ENCODE peak calls at places on chromosomes 4 and X, in six cellular contexts. P is endodermal cell, G is left ventricle myocardium inferior, A is sigmoid colon, K is suprapubic skin, L is pancreas. F is an unnamed sample.

GRCh38 chrX:21167028-21167427 is 207.2 kb upstream of the CNKSR2 start:
- DNase-seq in G (no peak), P (no peak), A (no peak), K (no peak), L (no peak), F (no peak)

GRCh38 chr4:25913851-25914669 is at the start of gene SMIM20:
- DNase-seq in K (peak; percentile 94), L (peak; percentile 97), G (peak; percentile 90), A (peak; percentile 96), P (peak; percentile 98), F (peak; percentile 94)

GRCh38 chrX:109357714-109358113 is 124.2 kb downstream of the GUCY2F start:
- DNase-seq in P (no peak), K (no peak), A (no peak), L (no peak), G (no peak), F (no peak)

GRCh38 chr4:108965031-108965430 is 202.2 kb upstream of the ETNPPL start:
- DNase-seq in P (no peak), A (no peak), G (no peak), K (no peak), L (no peak), F (no peak)

GRCh38 chr4:112411781-112412281 is 104.1 kb downstream of the NEUROG2 start:
- DNase-seq in G (no peak), A (no peak), K (no peak), P (peak; percentile 70), L (no peak), F (peak; percentile 7)

GRCh38 chr4:61401771-61402170 is 201.6 kb downstream of the ADGRL3 start:
- DNase-seq in A (no peak), L (no peak), K (no peak), G (no peak), P (no peak), F (no peak)

GRCh38 chrX:74536142-74537010 is 78.0 kb downstream of the RLIM start:
- DNase-seq in K (peak; percentile 90), G (peak; percentile 85), L (peak; percentile 78), A (peak; percentile 96), P (peak; percentile 82), F (peak; percentile 92)

GRCh38 chr4:612749-613125 is 12.6 kb upstream of the PDE6B start:
- DNase-seq in L (no peak), A (no peak), K (no peak), G (peak; percentile 9), P (peak; percentile 26), F (peak; percentile 7)

GRCh38 chr4:73609688-73610087 is 10.5 kb downstream of the RASSF6 start:
- DNase-seq in P (no peak), K (no peak), G (no peak), A (no peak), L (no peak), F (no peak)

GRCh38 chr4:73612032-73612431 is 8.2 kb downstream of the RASSF6 start:
- DNase-seq in A (no peak), L (no peak), G (no peak), K (no peak), P (no peak), F (no peak)

GRCh38 chr4:73615613-73616012 is 4.6 kb downstream of the RASSF6 start:
- DNase-seq in A (no peak), K (no peak), L (no peak), G (no peak), P (peak; percentile 89), F (no peak)

GRCh38 chr4:73614468-73614867 is 5.8 kb downstream of the RASSF6 start:
- DNase-seq in A (no peak), L (no peak), P (no peak), K (no peak), G (no peak), F (no peak)

DNA sequence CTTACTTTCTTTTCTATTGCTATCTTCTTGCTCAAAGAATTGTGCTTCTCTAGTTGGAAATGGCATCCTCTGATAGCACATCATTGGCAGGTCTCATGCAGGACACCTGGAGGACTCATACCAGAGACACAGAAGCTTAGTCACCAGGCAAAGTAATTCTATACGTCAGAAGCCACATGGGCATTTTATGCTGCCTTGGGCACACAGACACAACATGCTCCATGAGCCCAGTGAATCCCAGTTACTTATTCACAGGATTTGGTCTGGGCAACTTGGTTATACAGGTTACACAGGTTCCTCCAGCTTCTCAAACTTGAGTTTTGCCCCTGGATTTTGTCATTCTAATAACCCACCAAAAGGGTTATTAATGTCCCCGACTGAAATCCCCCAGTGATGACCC is 7.1 kb downstream of the RASSF6 start:
- DNase-seq in G (no peak), L (no peak), K (no peak), P (no peak), A (no peak), F (no peak)
- H3K4me1 ChIP-seq in G (no peaks in the 10 kb centered on the region), L (peaks cover 45% of the 10 kb centered on the region), K (peaks cover 11% of the 10 kb centered on the region), P (peaks cover 4% of the 10 kb centered on the region), A (no peaks in the 10 kb centered on the region), F (no peaks in the 10 kb centered on the region)

GRCh38 chr4:76216521-76216920 is 2.9 kb upstream of the SCARB2 start:
- DNase-seq in A (no peak), L (no peak), P (no peak), G (no peak), K (no peak), F (no peak)
- H3K4me1 ChIP-seq in A (no peaks in the 10 kb centered on the region), L (peaks cover 46% of the 10 kb centered on the region), P (peaks cover 3% of the 10 kb centered on the region), G (peaks cover 53% of the 10 kb centered on the region), K (peaks cover 58% of the 10 kb centered on the region), F (peaks cover 13% of the 10 kb centered on the region)

DNA sequence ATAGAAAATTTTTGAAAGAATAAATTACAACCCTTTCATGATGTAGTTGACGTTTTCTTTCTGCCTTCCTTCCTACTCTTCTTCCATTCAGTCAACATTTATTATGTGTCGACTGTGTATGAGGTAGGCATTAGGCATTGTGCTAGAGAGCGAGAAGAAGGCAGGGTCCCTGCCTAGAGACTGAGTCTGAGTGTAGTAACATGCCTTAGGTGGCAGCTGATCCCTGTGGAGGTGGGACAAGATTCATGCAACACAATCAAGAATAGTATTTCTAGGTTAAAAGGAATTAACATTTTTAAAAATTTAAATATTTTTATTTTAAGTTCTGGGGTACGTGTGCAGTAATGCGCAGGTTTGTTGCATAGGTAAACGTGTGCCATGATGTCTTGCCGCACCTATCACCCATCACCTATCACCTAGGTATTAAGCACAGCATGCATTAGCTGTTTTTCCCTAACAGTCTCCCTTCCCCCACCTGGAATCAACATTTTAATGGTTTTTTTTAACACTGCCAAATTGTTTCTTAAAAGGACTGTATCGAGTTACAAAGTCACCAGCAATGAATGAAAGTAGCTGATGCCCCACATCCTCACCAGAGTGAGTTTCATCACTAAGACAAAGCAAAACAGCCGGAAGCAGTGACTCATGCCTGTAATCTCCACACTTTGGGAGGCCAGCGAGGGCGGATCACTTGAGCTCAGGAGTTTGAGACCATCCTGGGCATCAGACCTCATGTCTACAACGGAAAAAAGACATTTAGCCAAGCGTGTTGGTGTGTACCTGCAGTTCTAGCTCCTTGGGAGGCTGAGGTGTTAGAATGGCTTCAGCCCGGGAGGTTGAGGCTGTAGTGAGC is 84.0 kb downstream of the WWC2 start:
- DNase-seq in K (no peak), A (no peak), P (peak; percentile 96), L (no peak), G (no peak), F (peak; percentile 18)
- H3K4me1 ChIP-seq in K (no peaks in the 10 kb centered on the region), A (no peaks in the 10 kb centered on the region), P (peaks cover 23% of the 10 kb centered on the region), L (no peaks in the 10 kb centered on the region), G (peaks cover 36% of the 10 kb centered on the region), F (peaks cover 3% of the 10 kb centered on the region)

GRCh38 chr4:47494124-47494430 is 9.0 kb downstream of the ATP10D start:
- DNase-seq in P (no peak), G (no peak), L (no peak), A (no peak), K (no peak), F (no peak)
- H3K4me1 ChIP-seq in P (no peaks in the 10 kb centered on the region), G (peaks cover 55% of the 10 kb centered on the region), L (no peaks in the 10 kb centered on the region), A (no peaks in the 10 kb centered on the region), K (peaks cover 13% of the 10 kb centered on the region), F (peaks cover 7% of the 10 kb centered on the region)

DNA sequence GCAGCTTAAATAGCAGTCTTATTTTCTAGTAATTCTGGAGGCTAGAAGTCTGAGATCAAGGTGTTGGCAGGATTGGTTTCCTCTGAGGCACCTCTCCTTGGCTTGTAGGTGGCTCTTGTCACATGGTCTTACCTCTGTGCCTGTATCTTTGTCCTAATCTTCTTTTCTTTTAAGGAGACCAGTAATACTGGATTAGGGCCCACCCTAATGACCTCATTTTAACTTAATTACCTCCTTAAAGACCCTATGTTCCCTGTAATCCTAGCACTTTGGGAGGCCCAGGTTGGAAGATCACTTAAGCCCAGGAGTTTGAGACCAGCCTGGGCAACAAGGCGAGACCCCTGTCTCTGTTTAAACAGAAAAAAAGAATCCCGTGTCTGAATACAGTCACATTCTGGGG is 38.9 kb downstream of the ARHGAP10 start:
- DNase-seq in K (no peak), G (no peak), A (no peak), P (no peak), L (no peak), F (no peak)
- H3K4me1 ChIP-seq in K (peaks cover 39% of the 10 kb centered on the region), G (peaks cover 83% of the 10 kb centered on the region), A (no peaks in the 10 kb centered on the region), P (peaks cover 8% of the 10 kb centered on the region), L (peaks cover 28% of the 10 kb centered on the region), F (peaks cover 16% of the 10 kb centered on the region)

GRCh38 chr4:56931924-56932323 is 24.2 kb downstream of the REST start:
- DNase-seq in P (no peak), L (no peak), K (no peak), A (no peak), G (no peak), F (no peak)

GRCh38 chr4:56930638-56931037 is 22.9 kb downstream of the REST start:
- DNase-seq in K (no peak), G (no peak), P (no peak), L (no peak), A (no peak), F (no peak)

DNA sequence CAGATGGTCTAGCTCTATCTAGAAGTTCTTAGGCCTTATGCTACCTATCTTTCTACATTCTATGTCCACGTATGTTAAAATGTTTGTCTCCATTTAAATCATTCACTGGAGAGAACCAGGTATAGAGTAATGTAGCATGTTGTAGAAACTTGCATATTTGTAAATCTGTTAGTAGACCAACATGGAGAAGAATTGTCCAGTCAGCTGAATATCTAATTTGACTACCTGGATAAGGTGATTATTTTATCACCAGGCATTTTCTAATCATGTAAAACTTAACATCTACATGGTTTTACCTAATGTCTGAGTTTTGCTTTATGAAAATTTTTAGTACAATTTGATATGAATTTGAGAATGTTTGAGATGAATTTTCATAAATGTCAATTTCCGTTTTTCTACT is 19.5 kb downstream of the REST start:
- DNase-seq in A (no peak), P (no peak), G (no peak), L (no peak), K (no peak), F (no peak)
- H3K4me1 ChIP-seq in A (no peaks in the 10 kb centered on the region), P (no peaks in the 10 kb centered on the region), G (no peaks in the 10 kb centered on the region), L (no peaks in the 10 kb centered on the region), K (peaks cover 3% of the 10 kb centered on the region), F (no peaks in the 10 kb centered on the region)

GRCh38 chrX:137428251-137428661 is 137.7 kb upstream of the ZIC3 start:
- DNase-seq in A (no peak), P (peak; percentile 88), K (no peak), G (no peak), L (no peak), F (no peak)

GRCh38 chrX:137425273-137425902 is 140.5 kb upstream of the ZIC3 start:
- DNase-seq in L (no peak), P (peak; percentile 60), K (no peak), G (no peak), A (no peak), F (no peak)

GRCh38 chrX:137428777-137429564 is 137.0 kb upstream of the ZIC3 start:
- DNase-seq in K (no peak), G (no peak), A (no peak), L (no peak), P (peak; percentile 83), F (no peak)

GRCh38 chrX:137427813-137428212 is 138.1 kb upstream of the ZIC3 start:
- DNase-seq in G (no peak), P (no peak), K (no peak), A (no peak), L (no peak), F (no peak)

GRCh38 chrX:137427061-137427778 is 138.7 kb upstream of the ZIC3 start:
- DNase-seq in L (no peak), P (peak; percentile 67), K (no peak), G (no peak), A (no peak), F (no peak)
- H3K4me1 ChIP-seq in L (peaks cover 4% of the 10 kb centered on the region), P (no peaks in the 10 kb centered on the region), K (peaks cover 24% of the 10 kb centered on the region), G (peaks cover 17% of the 10 kb centered on the region), A (no peaks in the 10 kb centered on the region), F (no peaks in the 10 kb centered on the region)

F was measured in ovary.